ENCODE peak calls at places on chromosomes 2 and 18, in eight cellular contexts. O is GM13977; W is germinal center; Z is cardiac fibroblast; H is neuronal stem cell; Q is activated naive CD4-positive, alpha-beta T cell treated with anti-CD3 and anti-CD28 coated beads, Interleukin-2, amount 50 U/mL, for 16 hours; T is DMS153; L is iPS DF 6.9. N is an unnamed sample.
A peak's percentile ranks its signal among the peaks of the same experiment; 100 is the strongest.

GRCh38 chr2:159071190-159071915 is 102.9 kb downstream of the TANC1 start:
- DNase-seq in O (no peak), W (no peak), Z (peak; percentile 46), H (no peak), Q (no peak), T (no peak), L (no peak), N (no peak)

GRCh38 chr2:98730053-98730850 is 680 bp downstream of the MGAT4A start:
- DNase-seq in O (peak; percentile 40), W (peak; percentile 65), Z (no peak), H (peak; percentile 29), Q (peak; percentile 62), T (peak; percentile 55), L (no peak), N (peak; percentile 18)

GRCh38 chr2:8238521-8239230 is 443.2 kb upstream of the ID2 start:
- DNase-seq in O (no peak), W (no peak), Z (no peak), H (no peak), Q (no peak), T (no peak), L (no peak), N (no peak)

GRCh38 chr18:23386317-23386716 is 66.8 kb upstream of the RIOK3 start:
- DNase-seq in O (no peak), W (no peak), Z (no peak), H (no peak), Q (no peak), T (no peak), L (no peak), N (no peak)

GRCh38 chr2:197028230-197028629 is 101.7 kb upstream of the PGAP1 start:
- DNase-seq in O (no peak), W (no peak), Z (peak; percentile 82), H (no peak), Q (no peak), T (no peak), L (no peak), N (no peak)

GRCh38 chr2:232473467-232473890 is 14.2 kb downstream of the ECEL1 start:
- DNase-seq in O (no peak), W (no peak), Z (peak; percentile 40), H (no peak), Q (no peak), T (peak; percentile 58), L (no peak), N (no peak)

GRCh38 chr2:104332733-104333132 is 521.2 kb upstream of the POU3F3 start:
- DNase-seq in O (no peak), W (no peak), Z (no peak), H (no peak), Q (no peak), T (peak; percentile 11), L (no peak), N (no peak)

GRCh38 chr2:231132126-231132525 is 7.3 kb upstream of the HTR2B start:
- DNase-seq in O (no peak), W (no peak), Z (peak; percentile 85), H (no peak), Q (no peak), T (no peak), L (no peak), N (no peak)

GRCh38 chr2:161096336-161096735 is 63.9 kb upstream of the TANK start:
- DNase-seq in O (no peak), W (no peak), Z (peak; percentile 86), H (no peak), Q (no peak), T (no peak), L (no peak), N (no peak)

GRCh38 chr2:127055786-127056076 is 51.2 kb downstream of the BIN1 start:
- DNase-seq in O (no peak), W (no peak), Z (no peak), H (no peak), Q (no peak), T (no peak), L (no peak), N (no peak)

GRCh38 chr2:26683583-26683982 is 8.9 kb upstream of the KCNK3 start:
- DNase-seq in O (no peak), W (no peak), Z (no peak), H (no peak), Q (no peak), T (no peak), L (no peak), N (no peak)

GRCh38 chr18:21361297-21361880 is 119.4 kb downstream of the GREB1L start:
- DNase-seq in O (no peak), W (no peak), Z (no peak), H (no peak), Q (no peak), T (no peak), L (no peak), N (peak; percentile 5)

GRCh38 chr18:23563377-23564043 is 22.8 kb downstream of the NPC1 start:
- DNase-seq in O (no peak), W (no peak), Z (peak; percentile 48), H (no peak), Q (no peak), T (no peak), L (no peak), N (no peak)

GRCh38 chr2:28408764-28409599 is 16.3 kb downstream of the FOSL2 start:
- DNase-seq in O (peak; percentile 40), W (no peak), Z (peak; percentile 56), H (no peak), Q (no peak), T (no peak), L (no peak), N (no peak)

GRCh38 chr2:231800493-231801091 is 14.3 kb downstream of the COPS7B start:
- DNase-seq in O (peak; percentile 36), W (peak; percentile 34), Z (peak; percentile 45), H (peak; percentile 24), Q (peak; percentile 43), T (no peak), L (no peak), N (peak; percentile 55)

GRCh38 chr2:169141713-169142352 is 72.5 kb downstream of the DHRS9 start:
- DNase-seq in O (peak; percentile 27), W (peak; percentile 37), Z (peak; percentile 77), H (peak; percentile 55), Q (peak; percentile 52), T (peak; percentile 16), L (peak; percentile 43), N (peak; percentile 72)